ENCODE peak calls at places on chromosomes 7 and 10, in eight cellular contexts. D is kidney epithelial cell, F is foreskin fibroblast, P is HFF-Myc, A is fibroblast of lung, U is MM.1S, I is psoas muscle, X is AG04450. O is an unnamed sample.

GRCh38 chr10:103645141-103646054 is 151.9 kb downstream of the NEURL1 start:
- DNase-seq in P (peak), A (peak), F (peak), I (peak), U (no peak), D (no peak), X (peak), O (no peak)

GRCh38 chr10:102859911-102860310 is 5.9 kb downstream of the BORCS7 start:
- DNase-seq in I (no peak), P (no peak), U (no peak), X (no peak), F (no peak), D (no peak), A (no peak), O (no peak)

GRCh38 chr7:43905954-43906326 is 456 bp downstream of the URGCP start:
- DNase-seq in F (no peak), P (no peak), U (peak), D (no peak), A (peak), I (peak), X (no peak), O (peak)

GRCh38 chr7:134302120-134302519 is 14.6 kb downstream of the SLC35B4 start:
- DNase-seq in U (no peak), X (no peak), I (no peak), P (no peak), A (peak), F (peak), D (no peak), O (no peak)

GRCh38 chr10:16944081-16944922 is 127.1 kb upstream of the RSU1 start:
- DNase-seq in I (no peak), U (no peak), X (peak), D (no peak), F (peak), P (peak), A (peak), O (no peak)

GRCh38 chr7:71626206-71626605 is 494.3 kb downstream of the GALNT17 start:
- DNase-seq in P (no peak), X (no peak), F (no peak), A (no peak), D (peak), I (no peak), U (no peak), O (no peak)

GRCh38 chr10:91551856-91552255 is 81.0 kb downstream of the PPP1R3C start:
- DNase-seq in A (peak), F (peak), I (no peak), D (no peak), U (no peak), X (peak), P (peak), O (no peak)

GRCh38 chr10:97475936-97476594 is 22.2 kb downstream of the MMS19 start:
- DNase-seq in U (no peak), F (peak), D (no peak), X (no peak), P (no peak), I (no peak), A (peak), O (no peak)

GRCh38 chr7:7789551-7789988 is 71.2 kb upstream of the RPA3 start:
- DNase-seq in U (peak), D (no peak), P (no peak), I (no peak), X (no peak), A (no peak), F (no peak), O (peak)

GRCh38 chr7:107715531-107715930 is 28.4 kb upstream of the CBLL1 start:
- DNase-seq in F (peak), A (no peak), I (no peak), P (no peak), X (no peak), D (no peak), U (no peak), O (no peak)

GRCh38 chr10:22252801-22253577 is 35.2 kb upstream of the EBLN1 start:
- DNase-seq in A (peak), X (no peak), F (no peak), P (no peak), I (peak), U (peak), D (no peak), O (peak)

GRCh38 chr10:119233123-119233820 is 25.9 kb downstream of the GRK5 start:
- DNase-seq in F (no peak), P (no peak), A (no peak), D (no peak), I (no peak), U (no peak), X (no peak), O (no peak)

GRCh38 chr10:53010362-53010907 is 237.9 kb upstream of the MBL2 start:
- DNase-seq in D (no peak), P (no peak), U (no peak), A (no peak), I (no peak), F (no peak), X (no peak), O (no peak)

GRCh38 chr7:89334785-89335184 is 539.2 kb upstream of the TEX47 start:
- DNase-seq in P (no peak), U (no peak), X (no peak), D (no peak), A (no peak), F (no peak), I (no peak), O (no peak)

GRCh38 chr7:3722396-3722846 is 421.4 kb downstream of the SDK1 start:
- DNase-seq in X (no peak), F (peak), U (no peak), D (no peak), I (peak), A (peak), P (no peak), O (no peak)

GRCh38 chr10:89805599-89806013 is 104.2 kb downstream of the KIF20B start:
- DNase-seq in I (no peak), D (no peak), U (no peak), A (no peak), F (no peak), X (no peak), P (no peak), O (peak)

GRCh38 chr7:93837245-93837644 is 53.3 kb downstream of the TFPI2 start:
- DNase-seq in D (no peak), F (no peak), A (no peak), P (no peak), I (no peak), X (no peak), U (no peak), O (no peak)

GRCh38 chr7:132433286-132433685 is 143.0 kb downstream of the PLXNA4 start:
- DNase-seq in U (peak), A (no peak), P (no peak), D (no peak), X (no peak), F (no peak), I (no peak), O (no peak)

GRCh38 chr7:78620931-78621330 is 822.4 kb downstream of the PHTF2 start:
- DNase-seq in X (no peak), I (no peak), D (no peak), U (peak), A (peak), F (no peak), P (no peak), O (peak)

GRCh38 chr10:48187126-48187525 is 87.4 kb downstream of the FRMPD2 start:
- DNase-seq in X (no peak), P (no peak), F (no peak), I (no peak), A (no peak), D (no peak), U (no peak), O (no peak)

GRCh38 chr7:2004841-2005351 is 227.8 kb downstream of the MAD1L1 start:
- DNase-seq in D (no peak), I (peak), F (no peak), X (no peak), U (no peak), A (no peak), P (no peak), O (no peak)

GRCh38 chr7:109879429-109879828 is 1211.5 kb upstream of the LRRN3 start:
- DNase-seq in I (no peak), D (no peak), A (no peak), U (no peak), F (no peak), P (no peak), X (no peak), O (no peak)

GRCh38 chr7:1848013-1848640 is 178.1 kb downstream of the ELFN1 start:
- DNase-seq in X (no peak), U (no peak), A (no peak), I (peak), P (no peak), D (no peak), F (no peak), O (no peak)

GRCh38 chr10:3672220-3672619 is 112.8 kb downstream of the KLF6 start:
- DNase-seq in I (no peak), D (no peak), F (no peak), X (no peak), A (no peak), U (no peak), P (no peak), O (no peak)

GRCh38 chr7:26449175-26450165 is 157.8 kb downstream of the SNX10 start:
- DNase-seq in F (no peak), I (no peak), P (no peak), U (no peak), X (no peak), A (peak), D (peak), O (no peak)

GRCh38 chr7:85090138-85090537 is 96.7 kb downstream of the SEMA3D start:
- DNase-seq in P (no peak), F (no peak), X (no peak), A (no peak), U (no peak), I (no peak), D (no peak), O (no peak)

GRCh38 chr7:128247640-128248194 is 6.6 kb downstream of the LEP start:
- DNase-seq in X (no peak), U (no peak), I (no peak), A (peak), P (no peak), D (no peak), F (peak), O (no peak)

GRCh38 chr10:27865221-27865635 is 119.6 kb upstream of the MKX start:
- DNase-seq in F (peak), I (no peak), U (no peak), P (peak), X (no peak), A (peak), D (no peak), O (no peak)

GRCh38 chr7:46145412-46145811 is 224.3 kb upstream of the IGFBP3 start:
- DNase-seq in D (peak), X (peak), A (peak), F (peak), I (no peak), P (peak), U (no peak), O (no peak)

GRCh38 chr7:155738652-155739537 is 73.4 kb downstream of the SHH start:
- DNase-seq in A (peak), U (peak), I (peak), P (peak), D (peak), X (peak), F (peak), O (peak)
- TF ChIP-seq CTCF in A (peak), U (peak), I (peak), P (peak), D (peak), X (peak), F (peak), O (peak)

DNA sequence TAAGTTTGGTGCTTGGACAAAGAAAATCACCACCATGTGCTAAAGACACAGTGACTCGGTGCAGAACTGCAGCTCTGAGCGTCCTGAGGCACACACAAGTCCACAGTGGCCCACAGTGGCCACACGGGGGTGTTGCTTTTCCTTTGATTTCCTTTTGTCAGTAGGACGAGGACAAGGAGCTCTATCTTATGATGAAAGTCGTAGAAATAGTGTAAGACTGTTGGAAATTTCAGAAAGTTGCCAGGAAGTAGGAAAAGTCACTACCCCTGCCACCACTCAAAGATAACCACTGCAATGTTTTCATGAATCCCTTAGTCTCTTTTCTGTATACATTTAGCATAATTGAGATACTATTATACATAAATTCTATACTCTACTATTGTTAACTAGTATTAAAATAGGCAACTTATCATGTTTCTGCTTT is 146.0 kb downstream of the TNS3 start:
- DNase-seq in U (no peak), F (peak), I (peak), P (peak), X (peak), D (no peak), A (peak), O (no peak)
- TF ChIP-seq CTCF in U (peak), F (peak), I (peak), P (peak), X (peak), D (peak), A (peak), O (peak)

GRCh38 chr7:123070702-123071286 is 75.3 kb upstream of the TAS2R16 start:
- DNase-seq in F (no peak), X (no peak), D (no peak), I (no peak), A (peak), U (peak), P (no peak), O (peak)
- TF ChIP-seq CTCF in F (no peak), X (no peak), D (peak), I (no peak), A (peak), U (peak), P (no peak), O (peak)

DNA sequence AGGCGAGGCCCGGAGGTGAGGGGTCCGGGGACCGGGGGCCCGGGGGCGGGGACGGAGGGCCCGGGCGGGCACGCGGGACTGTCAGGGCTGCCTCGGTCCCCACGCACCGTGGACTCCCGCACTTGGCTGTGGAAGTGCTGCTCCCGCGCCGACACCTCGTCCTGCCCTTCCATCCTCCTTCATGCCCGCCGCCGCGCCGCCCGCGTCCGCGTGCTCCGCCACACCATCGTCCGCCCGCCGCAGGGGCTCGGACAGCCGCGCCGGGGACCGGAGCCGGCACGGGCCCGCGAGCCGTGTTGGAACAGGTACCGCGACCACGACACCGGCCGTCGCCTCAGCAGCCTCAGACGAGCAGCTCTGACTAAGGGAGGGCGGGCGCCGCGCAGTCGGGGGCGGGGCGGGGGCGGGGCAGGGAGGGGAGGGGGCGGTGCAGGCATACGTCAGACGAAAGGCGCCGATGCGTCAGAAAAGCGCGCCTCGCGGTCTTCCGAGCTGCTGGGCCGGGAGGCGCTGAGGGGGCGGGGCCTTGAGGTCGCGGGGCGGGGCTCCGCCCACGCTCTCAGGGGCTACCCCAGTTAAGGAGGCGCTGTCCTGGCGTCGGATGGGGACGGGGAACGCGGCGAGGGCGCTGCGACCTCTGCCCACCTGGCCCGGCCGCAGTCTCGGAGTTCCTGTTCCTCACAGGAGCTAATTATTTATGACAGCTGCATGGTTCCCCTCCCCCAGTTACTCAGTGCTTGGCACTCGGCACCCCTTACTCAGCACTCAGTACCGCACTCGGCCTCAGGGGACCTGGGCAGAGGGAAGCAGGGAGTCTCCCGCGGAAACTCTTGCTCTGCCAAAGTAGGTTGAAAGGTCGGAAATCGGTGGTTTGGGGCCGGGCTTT is at the start of gene LMBR1:
- DNase-seq in X (peak), U (peak), F (peak), I (peak), D (peak), A (peak), P (peak), O (peak)
- TF ChIP-seq CTCF in X (peak), U (peak), F (peak), I (peak), D (peak), A (peak), P (peak), O (no peak)

DNA sequence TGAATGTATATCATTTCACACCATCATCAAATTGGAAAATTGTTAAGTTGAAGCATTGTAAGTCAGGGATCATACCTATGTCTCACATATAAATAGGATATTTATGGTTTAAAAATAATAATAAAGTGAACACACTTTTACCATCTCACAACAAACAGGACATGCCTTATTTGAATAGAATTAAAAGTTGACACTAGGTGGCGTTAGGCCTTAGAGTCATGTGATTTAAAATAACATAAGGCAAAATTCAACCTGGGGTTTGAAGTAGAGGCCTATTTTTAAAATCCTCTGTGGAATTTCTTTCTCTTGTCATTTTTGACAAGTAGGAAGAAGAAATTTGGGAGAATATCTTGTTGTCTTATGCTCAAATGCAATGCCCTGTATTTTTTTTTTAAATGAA is 184.7 kb upstream of the PCDH15 start:
- DNase-seq in U (peak), X (no peak), I (no peak), F (no peak), A (peak), P (no peak), D (no peak), O (peak)
- TF ChIP-seq CTCF in U (peak), X (peak), I (peak), F (no peak), A (peak), P (no peak), D (peak), O (peak)

DNA sequence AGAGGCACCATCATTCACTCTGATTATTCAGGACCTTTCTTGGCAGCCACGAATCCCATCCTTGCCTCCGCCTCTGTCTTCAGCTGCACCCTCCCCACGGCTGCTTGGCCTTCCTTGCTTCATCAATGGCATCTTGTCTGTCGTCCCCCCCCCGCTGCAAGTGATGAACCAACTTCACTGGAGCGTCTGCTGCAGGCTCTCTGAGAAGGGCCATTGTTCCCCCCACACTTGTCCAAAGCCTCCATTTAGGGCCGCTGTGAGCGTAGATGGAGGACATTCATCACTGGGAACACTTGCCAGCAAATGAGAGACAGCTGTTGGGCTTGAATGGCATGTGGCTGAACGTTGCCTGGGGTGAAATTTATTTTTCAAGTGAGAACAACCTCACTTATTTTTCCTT is 20.1 kb downstream of the AFAP1L2 start:
- DNase-seq in P (no peak), D (no peak), X (no peak), A (no peak), I (no peak), F (no peak), U (no peak), O (no peak)
- TF ChIP-seq CTCF in P (no peak), D (no peak), X (no peak), A (no peak), I (no peak), F (no peak), U (no peak), O (no peak)

GRCh38 chr7:40134428-40135423 is at the start of the genes MPLKIP and SUGCT:
- DNase-seq in I (peak), U (peak), F (peak), P (peak), X (peak), A (peak), D (peak), O (peak)

GRCh38 chr7:40137563-40137962 is 2.8 kb downstream of the SUGCT start:
- DNase-seq in A (no peak), D (no peak), I (no peak), X (no peak), U (no peak), F (no peak), P (no peak), O (no peak)

GRCh38 chr7:40138973-40139372 is 4.2 kb downstream of the SUGCT start:
- DNase-seq in D (no peak), U (no peak), F (no peak), P (no peak), A (no peak), I (no peak), X (no peak), O (no peak)

DNA sequence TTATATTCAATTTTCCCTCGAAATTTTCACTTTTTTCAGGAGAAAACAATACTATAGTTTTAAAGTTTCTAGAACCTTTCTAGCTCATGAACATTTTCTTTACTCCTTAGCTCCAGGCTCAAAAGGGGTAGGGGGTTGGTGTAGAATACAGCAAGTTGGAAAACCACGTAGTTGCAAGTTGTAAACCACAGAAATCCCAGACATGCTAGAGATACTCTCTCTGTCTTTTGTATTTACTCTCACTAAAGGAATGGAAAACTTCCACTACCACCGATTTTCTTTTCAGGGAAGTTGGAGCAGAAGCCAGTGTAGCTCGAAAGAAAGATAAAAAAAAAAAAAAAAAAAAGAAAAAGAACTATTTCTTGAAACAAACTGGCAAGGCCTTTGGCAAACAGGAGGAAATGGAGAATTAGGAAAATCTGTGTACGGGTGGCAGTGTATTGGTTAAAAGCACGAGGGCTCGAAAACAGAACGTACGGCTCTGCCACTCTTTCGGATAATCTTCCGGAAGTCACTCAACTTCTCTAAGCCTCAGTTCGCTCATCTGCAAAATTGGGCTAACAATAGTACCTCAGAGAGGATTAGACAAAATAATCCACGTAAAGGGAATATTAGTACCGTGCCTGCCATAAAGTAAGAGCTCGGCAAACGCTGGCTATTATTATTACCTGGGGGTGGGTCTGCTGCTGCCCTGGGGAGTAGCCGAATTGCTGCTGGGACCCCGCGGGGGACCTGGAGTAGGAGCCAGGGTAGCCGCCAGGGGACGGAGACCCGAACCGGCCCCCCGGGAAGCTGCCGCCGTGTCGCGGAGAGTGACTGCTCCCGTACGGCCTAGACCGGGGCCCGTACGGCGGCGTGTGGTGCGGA is 628 bp downstream of the MPLKIP start:
- DNase-seq in X (no peak), F (no peak), D (no peak), P (no peak), I (no peak), A (peak), U (peak), O (peak)
- TF ChIP-seq CTCF in X (no peak), F (no peak), D (no peak), P (no peak), I (no peak), A (no peak), U (no peak), O (no peak)